ENCODE peak calls at places on chromosomes 7 and 10, in four cellular contexts. D is ascending aorta, M is HCT116, T is epithelial cell of esophagus. Q is an unnamed sample.

GRCh38 chr10:74433993-74434392 is 283.0 kb downstream of the ADK start:
- DNase-seq in D (no peak), M (no peak), T (no peak), Q (no peak)

GRCh38 chr7:27251136-27251512 is 8.5 kb downstream of the EVX1 start:
- DNase-seq in D (no peak), M (no peak), T (no peak), Q (no peak)

GRCh38 chr7:91465595-91466061 is 201.4 kb downstream of the FZD1 start:
- DNase-seq in D (no peak), M (no peak), T (no peak), Q (no peak)

GRCh38 chr7:139875821-139876241 is 46.8 kb downstream of the TBXAS1 start:
- DNase-seq in D (no peak), M (no peak), T (no peak), Q (no peak)

GRCh38 chr10:28939352-28940157 is 262.2 kb downstream of the BAMBI start:
- DNase-seq in D (no peak), M (no peak), T (peak), Q (peak)

GRCh38 chr10:124132306-124132705 is 38.9 kb upstream of the CHST15 start:
- DNase-seq in D (no peak), M (no peak), T (no peak), Q (no peak)

GRCh38 chr7:45894665-45895062 is 6.4 kb downstream of the IGFBP1 start:
- DNase-seq in D (no peak), M (no peak), T (no peak), Q (no peak)

GRCh38 chr7:143979359-143979758 is 20.8 kb upstream of the OR6B1 start:
- DNase-seq in D (no peak), M (no peak), T (peak), Q (no peak)

GRCh38 chr7:26052721-26053120 is 99.3 kb upstream of the NFE2L3 start:
- DNase-seq in D (no peak), M (peak), T (peak), Q (no peak)

GRCh38 chr10:33129987-33130386 is 172.0 kb upstream of the ITGB1 start:
- DNase-seq in D (no peak), M (no peak), T (peak), Q (no peak)

GRCh38 chr7:107201795-107202450 is 33.1 kb downstream of the HBP1 start:
- DNase-seq in D (no peak), M (peak), T (peak), Q (no peak)

GRCh38 chr10:98258683-98259454 is 9.1 kb downstream of the LOXL4 start:
- DNase-seq in D (no peak), M (no peak), T (no peak), Q (no peak)

GRCh38 chr10:131215776-131216175 is 95.7 kb downstream of the TCERG1L start:
- DNase-seq in D (no peak), M (no peak), T (no peak), Q (no peak)

GRCh38 chr10:51162002-51162401 is 87.7 kb downstream of the PRKG1 start:
- DNase-seq in D (no peak), M (no peak), T (no peak), Q (no peak)

GRCh38 chr10:71203124-71203523 is 9.2 kb upstream of the UNC5B start:
- DNase-seq in D (no peak), M (no peak), T (no peak), Q (no peak)

GRCh38 chr10:78578929-78579328 is 489.8 kb upstream of the ZMIZ1 start:
- DNase-seq in D (no peak), M (no peak), T (peak), Q (no peak)

GRCh38 chr7:100584677-100585510 is 1.0 kb downstream of the LRCH4 start:
- DNase-seq in D (no peak), M (no peak), T (peak), Q (peak)

GRCh38 chr7:143054621-143055020 is 2.5 kb downstream of the OR6V1 start:
- DNase-seq in D (no peak), M (no peak), T (no peak), Q (peak)

GRCh38 chr7:47293884-47294568 is 287.9 kb downstream of the TNS3 start:
- DNase-seq in D (no peak), M (no peak), T (no peak), Q (no peak)

GRCh38 chr10:25758041-25758457 is 176.0 kb upstream of the MYO3A start:
- DNase-seq in D (no peak), M (peak), T (peak), Q (peak)

Q was measured in SJSA1.